ENCODE peak calls at places on chromosomes 16 and 17, in four cellular contexts. T is WTC11, Q is HepG2, X is K562. S is an unnamed sample.

GRCh38 chr17:79075861-79076406 is 1.3 kb downstream of the ENGASE start:
- DNase-seq in T (no peak), Q (no peak), X (peak; percentile 4), S (no peak)

GRCh38 chr17:28812136-28812979 is 30.2 kb downstream of the FAM222B start:
- DNase-seq in T (peak; percentile 99), Q (peak; percentile 92), X (peak; percentile 99), S (peak; percentile 92)

GRCh38 chr16:17026600-17027242 is 444.0 kb downstream of the XYLT1 start:
- DNase-seq in T (no peak), Q (no peak), X (no peak), S (no peak)

GRCh38 chr17:55343900-55344513 is 77.6 kb downstream of the MMD start:
- DNase-seq in T (no peak), Q (no peak), X (no peak), S (no peak)

GRCh38 chr17:48961516-48962233 is 6.7 kb downstream of the GIP start:
- DNase-seq in T (peak; percentile 45), Q (peak; percentile 78), X (peak; percentile 77), S (no peak)

GRCh38 chr17:82864721-82865240 is 25.0 kb upstream of the ZNF750 start:
- DNase-seq in T (no peak), Q (no peak), X (no peak), S (no peak)

GRCh38 chr17:50589112-50589712 is 28.7 kb downstream of the CACNA1G start:
- DNase-seq in T (no peak), Q (no peak), X (no peak), S (no peak)

GRCh38 chr16:17944345-17944744 is 392.2 kb downstream of the NPIPA8 start:
- DNase-seq in T (no peak), Q (no peak), X (no peak), S (no peak)

GRCh38 chr16:81715358-81716196 is 63.5 kb upstream of the PLCG2 start:
- DNase-seq in T (no peak), Q (no peak), X (no peak), S (no peak)

GRCh38 chr17:81254955-81255717 is 16.0 kb downstream of the NDUFAF8 start:
- DNase-seq in T (peak; percentile 74), Q (peak; percentile 45), X (peak; percentile 45), S (peak; percentile 66)

GRCh38 chr16:79758615-79759346 is 158.2 kb upstream of the MAF start:
- DNase-seq in T (no peak), Q (peak; percentile 46), X (no peak), S (no peak)

GRCh38 chr16:72715267-72715666 is 332.7 kb downstream of the ZFHX3 start:
- DNase-seq in T (no peak), Q (no peak), X (no peak), S (no peak)

GRCh38 chr17:48499248-48499647 is 31.6 kb downstream of the HOXB1 start:
- DNase-seq in T (no peak), Q (no peak), X (no peak), S (no peak)

GRCh38 chr17:78234261-78234865 is 2.9 kb downstream of the TMEM235 start:
- DNase-seq in T (no peak), Q (no peak), X (no peak), S (no peak)

GRCh38 chr16:86080131-86080875 is 181.3 kb downstream of the IRF8 start:
- DNase-seq in T (no peak), Q (no peak), X (no peak), S (no peak)

GRCh38 chr16:83533193-83533592 is 274.6 kb upstream of the HSBP1 start:
- DNase-seq in T (no peak), Q (no peak), X (no peak), S (no peak)

GRCh38 chr17:49260922-49261291 is 30.3 kb upstream of the PHOSPHO1 start:
- DNase-seq in T (no peak), Q (no peak), X (no peak), S (no peak)

GRCh38 chr17:39098474-39099090 is 52.9 kb downstream of the PLXDC1 start:
- DNase-seq in T (no peak), Q (no peak), X (no peak), S (no peak)

GRCh38 chr17:68578236-68578635 is 22.9 kb downstream of the FAM20A start:
- DNase-seq in T (no peak), Q (no peak), X (no peak), S (no peak)

GRCh38 chr17:81422776-81423697 is 27.8 kb downstream of the BAHCC1 start:
- DNase-seq in T (no peak), Q (peak; percentile 60), X (no peak), S (no peak)

DNA sequence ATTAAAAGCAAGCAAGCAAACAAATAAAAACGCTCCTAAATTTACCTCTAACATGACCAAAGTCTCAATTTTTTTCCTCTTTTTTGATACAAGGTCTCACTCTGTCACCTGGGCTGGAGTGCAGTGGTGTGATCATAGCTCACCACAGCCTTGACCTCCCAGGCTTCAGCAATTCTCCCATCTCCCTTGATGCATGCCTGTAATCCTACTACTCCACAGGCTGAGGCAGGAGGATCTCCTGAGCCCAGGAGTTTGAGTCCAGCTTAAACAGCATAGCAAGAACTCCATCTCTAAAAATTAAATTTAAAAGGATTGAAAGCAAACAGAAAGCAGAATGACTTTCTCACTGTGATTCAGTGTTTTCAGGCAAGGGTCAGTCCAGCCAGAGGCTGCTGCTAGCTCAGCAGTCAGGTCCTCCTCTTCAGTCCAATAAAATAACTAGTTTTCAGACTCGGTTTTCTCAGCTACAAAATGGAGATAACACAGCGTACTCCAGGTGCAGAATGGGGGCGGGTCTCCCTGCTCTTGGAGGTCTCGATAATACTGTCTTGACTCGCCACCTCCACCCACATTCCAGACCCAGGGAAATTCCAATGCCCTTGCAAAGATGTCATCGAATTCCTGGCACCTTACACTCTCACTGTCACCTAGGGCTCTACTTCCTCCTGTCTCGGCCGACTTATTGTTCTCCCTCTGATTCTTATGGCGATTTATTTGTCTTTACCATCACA is 20.7 kb upstream of the MRTFB start:
- DNase-seq in T (peak; percentile 68), Q (no peak), X (no peak), S (no peak)
- TF ChIP-seq ELF4 in T (no peak), Q (no peak), X (no peak), S (no peak)

GRCh38 chr17:30243002-30243401 is 7.5 kb upstream of the SLC6A4 start:
- DNase-seq in T (no peak), Q (no peak), X (no peak), S (no peak)

GRCh38 chr17:30239089-30239462 is 3.6 kb upstream of the SLC6A4 start:
- DNase-seq in T (no peak), Q (no peak), X (no peak), S (no peak)

GRCh38 chr17:30238387-30239088 is 3.0 kb upstream of the SLC6A4 start:
- DNase-seq in T (peak; percentile 44), Q (no peak), X (no peak), S (no peak)

GRCh38 chr17:30240177-30240576 is 4.7 kb upstream of the SLC6A4 start:
- DNase-seq in T (no peak), Q (no peak), X (no peak), S (no peak)

DNA sequence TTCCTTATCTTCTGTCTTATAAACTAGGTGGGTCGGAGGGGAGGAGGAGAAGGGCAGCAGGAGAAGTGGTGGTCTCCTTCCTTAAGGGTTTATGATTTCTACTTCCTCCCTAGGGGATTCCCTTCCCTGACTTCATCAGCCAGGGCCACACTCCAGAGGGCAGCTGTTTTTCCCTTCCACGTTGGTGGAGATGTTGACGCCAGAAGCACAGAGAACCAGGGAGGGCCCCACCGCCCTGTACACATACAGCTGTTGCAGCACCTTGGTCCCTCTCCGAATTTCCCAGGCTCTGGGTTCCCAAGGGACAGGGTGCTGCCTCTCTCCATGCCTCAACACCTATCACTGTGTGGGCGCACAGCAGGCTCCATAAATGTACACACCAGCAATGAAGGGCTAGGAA is 5.6 kb upstream of the SLC6A4 start:
- DNase-seq in T (no peak), Q (no peak), X (no peak), S (no peak)
- TF ChIP-seq ELF4 in T (no peak), Q (no peak), X (no peak), S (no peak)

DNA sequence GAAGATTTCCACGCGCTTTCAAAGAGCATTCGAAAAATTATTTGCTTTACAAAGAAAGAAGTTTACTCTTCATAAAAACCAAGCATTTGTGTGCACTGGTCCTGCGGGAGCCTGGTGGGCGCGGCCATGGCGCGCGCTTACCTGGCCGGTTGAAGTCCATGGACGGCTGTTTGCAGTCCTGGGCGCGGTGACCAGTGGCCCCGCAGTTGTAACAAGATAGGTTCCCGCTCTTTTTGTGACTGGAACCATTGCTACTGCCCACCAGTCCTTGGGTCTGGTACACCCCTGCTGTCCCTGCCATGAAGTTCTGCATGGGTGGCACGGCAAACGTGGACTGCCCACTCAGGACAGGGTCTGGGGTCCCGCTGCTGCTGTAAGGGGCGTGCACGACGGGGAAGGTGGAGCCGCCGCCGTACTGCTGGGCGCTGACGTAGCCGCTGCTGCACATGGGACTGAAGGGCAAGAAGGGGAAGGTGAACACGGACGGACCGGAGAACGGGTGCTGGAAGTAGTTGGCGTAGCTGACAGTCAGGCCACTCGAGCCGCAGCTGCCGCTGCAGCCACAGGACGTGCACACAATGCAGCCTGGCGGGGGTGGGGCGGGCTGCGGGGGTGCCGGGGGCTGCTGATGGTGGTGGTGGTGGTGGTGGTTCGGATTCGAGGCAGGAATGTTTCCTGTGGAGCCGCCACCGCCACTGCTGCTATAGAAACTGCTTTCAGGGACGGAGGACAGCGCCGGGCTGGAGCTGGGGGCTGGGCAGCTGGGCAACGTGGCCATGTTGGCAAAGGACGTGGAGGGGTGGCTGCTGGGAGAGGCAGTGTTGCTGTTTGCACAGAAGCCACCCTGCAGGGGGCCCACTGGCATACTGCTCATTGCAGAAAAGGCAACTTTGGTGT is 19.5 kb downstream of the MAP1LC3B start:
- DNase-seq in T (no peak), Q (no peak), X (no peak), S (no peak)
- TF ChIP-seq ELF4 in T (no peak), Q (no peak), X (no peak), S (no peak)

DNA sequence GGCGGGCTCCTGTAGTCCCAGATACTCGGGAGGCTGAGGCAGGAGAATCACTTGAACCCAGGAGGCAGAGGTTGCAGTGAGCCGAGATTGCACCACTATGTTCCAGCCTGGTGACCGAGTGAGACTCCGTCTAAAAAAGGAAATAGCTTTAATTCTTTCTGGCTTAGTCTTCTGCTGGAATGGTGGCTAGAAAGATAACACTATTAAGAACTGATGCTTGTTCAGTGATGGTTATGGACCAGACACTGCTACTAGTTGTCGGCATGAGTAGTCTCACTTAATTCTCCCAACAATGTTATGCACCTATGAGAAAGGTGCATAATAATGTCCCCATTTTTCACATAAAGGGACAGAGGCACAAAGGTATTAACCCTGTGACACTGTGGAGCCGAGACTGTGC is 188.7 kb downstream of the HS3ST3A1 start:
- DNase-seq in T (no peak), Q (no peak), X (no peak), S (no peak)
- TF ChIP-seq ELF4 in T (no peak), Q (no peak), X (no peak), S (no peak)

S was measured in HEK293T.